ENCODE peak calls at places on chromosome 11, in seven cellular contexts. Z is kidney, R is HL-60, L is pancreas, J is astrocyte of the cerebellum, P is choroid plexus epithelial cell, U is neural progenitor cell. C is an unnamed sample.

GRCh38 chr11:68044898-68045351 is 6.1 kb downstream of the TCIRG1 start:
- DNase-seq in Z (no peak), U (no peak), R (peak), P (no peak), J (no peak), L (no peak), C (no peak)

GRCh38 chr11:118290923-118291322 is 13.6 kb upstream of the CD3E start:
- DNase-seq in P (peak), J (no peak), Z (no peak), U (peak), L (no peak), R (no peak), C (no peak)

GRCh38 chr11:26465270-26465669 is 106.8 kb downstream of the MUC15 start:
- DNase-seq in R (no peak), Z (no peak), J (no peak), U (no peak), P (no peak), L (no peak), C (no peak)

GRCh38 chr11:19441752-19442553 is 201.2 kb upstream of the E2F8 start:
- DNase-seq in Z (peak), U (no peak), R (no peak), P (peak), L (no peak), J (peak), C (peak)

GRCh38 chr11:65471410-65471762 is 27.5 kb upstream of the MALAT1 start:
- DNase-seq in P (peak), J (no peak), L (peak), Z (peak), R (no peak), U (peak), C (peak)

GRCh38 chr11:128776434-128777284 is 82.8 kb downstream of the FLI1 start:
- DNase-seq in P (peak), J (no peak), Z (peak), U (peak), L (peak), R (no peak), C (no peak)

GRCh38 chr11:132187814-132188213 is 817.4 kb downstream of the NTM start:
- DNase-seq in P (peak), L (no peak), R (no peak), Z (no peak), U (no peak), J (no peak), C (no peak)

GRCh38 chr11:125304111-125304639 is 139.6 kb downstream of the PKNOX2 start:
- DNase-seq in P (no peak), Z (no peak), R (no peak), L (no peak), J (no peak), U (no peak), C (no peak)

GRCh38 chr11:1072116-1072820 is 2.4 kb upstream of the MUC2 start:
- DNase-seq in P (peak), J (no peak), L (no peak), R (no peak), U (no peak), Z (peak), C (no peak)

GRCh38 chr11:1791912-1792311 is 28.2 kb upstream of the CTSD start:
- DNase-seq in J (no peak), L (no peak), P (no peak), Z (no peak), R (no peak), U (no peak), C (no peak)

GRCh38 chr11:75673977-75674582 is 5.2 kb upstream of the MAP6 start:
- DNase-seq in P (peak), U (no peak), R (no peak), L (no peak), J (no peak), Z (no peak), C (no peak)

GRCh38 chr11:95925011-95925410 is 1.1 kb upstream of the MTMR2 start:
- DNase-seq in Z (no peak), U (peak), R (no peak), J (no peak), L (no peak), P (peak), C (no peak)

GRCh38 chr11:2519879-2520735 is 75.3 kb downstream of the KCNQ1 start:
- DNase-seq in J (no peak), Z (peak), P (no peak), L (peak), R (no peak), U (peak), C (no peak)

GRCh38 chr11:30377347-30377746 is 54.4 kb downstream of the ARL14EP start:
- DNase-seq in L (no peak), P (no peak), R (no peak), J (no peak), U (no peak), Z (no peak), C (no peak)

GRCh38 chr11:116513894-116514293 is 258.9 kb downstream of the BUD13 start:
- DNase-seq in P (peak), Z (no peak), R (no peak), U (peak), L (no peak), J (no peak), C (no peak)

GRCh38 chr11:68373189-68373809 is 60.9 kb downstream of the LRP5 start:
- DNase-seq in U (no peak), J (no peak), P (no peak), R (no peak), Z (peak), L (no peak), C (no peak)

GRCh38 chr11:15333407-15333806 is 218.7 kb downstream of the INSC start:
- DNase-seq in R (no peak), U (no peak), Z (no peak), P (no peak), L (no peak), J (no peak), C (no peak)

GRCh38 chr11:34680918-34681554 is 60.1 kb downstream of the EHF start:
- DNase-seq in Z (no peak), P (no peak), L (no peak), U (no peak), R (no peak), J (no peak), C (peak)

GRCh38 chr11:112776834-112777793 is 184.1 kb upstream of the NCAM1 start:
- DNase-seq in J (no peak), Z (no peak), L (no peak), P (no peak), R (no peak), U (no peak), C (no peak)

GRCh38 chr11:3353066-3353465 is 25.9 kb downstream of the ZNF195 start:
- DNase-seq in J (no peak), U (no peak), R (no peak), L (no peak), P (no peak), Z (no peak), C (no peak)

GRCh38 chr11:17734418-17734911 is at the start of gene KCNC1:
- DNase-seq in U (peak), Z (peak), P (peak), J (no peak), R (no peak), L (peak), C (no peak)

GRCh38 chr11:118263694-118264567 is at the start of gene MPZL2:
- DNase-seq in R (no peak), Z (peak), L (peak), J (no peak), P (no peak), U (peak), C (no peak)

GRCh38 chr11:76665921-76666351 is 4.6 kb downstream of the LRRC32 start:
- DNase-seq in P (no peak), U (no peak), L (no peak), J (no peak), Z (peak), R (no peak), C (no peak)

GRCh38 chr11:102494216-102494615 is 36.3 kb downstream of the MMP7 start:
- DNase-seq in Z (no peak), R (no peak), J (peak), U (no peak), P (no peak), L (no peak), C (peak)

GRCh38 chr11:64356498-64357411 is 2.2 kb upstream of the RPS6KA4 start:
- DNase-seq in Z (peak), P (peak), J (no peak), R (no peak), U (peak), L (peak), C (no peak)
- TF ChIP-seq CTCF in Z (no peak), P (peak), J (peak), R (peak), U (peak), L (peak), C (peak)

GRCh38 chr11:93737904-93738612 is 3.2 kb downstream of the TAF1D start:
- DNase-seq in P (no peak), Z (no peak), U (no peak), J (no peak), L (no peak), R (no peak), C (no peak)
- H3K4me3 ChIP-seq in P (peak), Z (no peak), U (peak), J (peak), L (peak), R (peak), C (peak)

DNA sequence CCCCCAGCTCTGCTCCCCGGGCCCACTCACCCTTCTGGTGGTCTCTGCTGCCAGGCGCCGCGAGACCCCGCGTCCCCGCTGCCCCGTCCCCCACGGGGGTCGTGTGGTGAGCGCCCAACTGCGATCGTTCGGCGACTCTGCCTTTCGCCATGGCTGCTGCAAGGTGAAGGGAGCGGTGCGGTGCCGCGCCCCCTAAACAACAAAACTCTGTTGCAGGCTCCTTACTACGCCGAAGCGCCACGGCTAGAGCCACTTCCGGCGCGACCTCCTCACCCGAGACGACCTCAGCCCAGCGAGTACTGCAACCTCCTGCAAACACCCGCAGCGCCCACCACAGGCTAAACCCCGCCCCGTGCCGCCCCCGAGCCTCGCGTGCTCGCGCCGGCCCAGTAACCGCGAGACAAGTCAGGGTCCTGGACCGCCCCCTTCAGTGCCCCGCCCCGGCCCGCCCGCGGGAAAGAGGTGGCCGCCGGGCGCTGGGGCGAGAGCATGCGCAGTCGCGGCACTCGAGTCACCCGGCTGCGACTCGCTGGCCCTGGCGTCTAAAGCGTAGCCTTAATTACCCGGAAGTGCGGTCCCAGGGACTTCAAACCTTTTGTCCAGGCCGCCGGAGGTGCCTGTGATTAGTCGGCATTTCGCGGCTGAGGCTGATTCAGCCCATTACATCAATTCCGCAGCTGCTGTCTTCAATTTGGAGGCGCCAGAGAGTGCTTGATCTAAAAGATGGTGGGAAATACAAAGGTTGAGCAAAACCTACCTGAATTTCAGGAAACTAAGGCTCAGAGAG is at the start of gene TMEM41B:
- DNase-seq in J (peak), L (peak), R (peak), P (peak), Z (peak), U (peak), C (peak)
- TF ChIP-seq CTCF in J (peak), L (no peak), R (no peak), P (peak), Z (no peak), U (no peak), C (peak)

GRCh38 chr11:121367434-121367833 is 74.9 kb downstream of the SC5D start:
- DNase-seq in U (no peak), L (no peak), R (no peak), P (peak), J (peak), Z (no peak), C (no peak)

GRCh38 chr11:121366970-121367369 is 74.4 kb downstream of the SC5D start:
- DNase-seq in Z (no peak), J (no peak), P (no peak), L (no peak), U (no peak), R (no peak), C (no peak)

GRCh38 chr11:121368504-121368903 is 75.9 kb downstream of the SC5D start:
- DNase-seq in L (no peak), J (no peak), R (no peak), U (no peak), P (no peak), Z (no peak), C (no peak)

GRCh38 chr11:121372028-121372427 is 79.5 kb downstream of the SC5D start:
- DNase-seq in R (no peak), Z (no peak), L (no peak), U (no peak), J (no peak), P (no peak), C (no peak)

GRCh38 chr11:121369366-121369765 is 76.8 kb downstream of the SC5D start:
- DNase-seq in J (no peak), R (no peak), L (no peak), Z (no peak), U (no peak), P (no peak), C (no peak)
- H3K4me3 ChIP-seq in J (no peak), R (no peak), L (no peak), Z (no peak), U (no peak), P (no peak), C (no peak)

GRCh38 chr11:43693069-43693468 is 12.5 kb downstream of the HSD17B12 start:
- DNase-seq in J (no peak), U (no peak), R (no peak), Z (no peak), P (no peak), L (no peak), C (no peak)
- TF ChIP-seq CTCF in J (no peak), U (no peak), R (no peak), Z (no peak), P (no peak), L (no peak), C (no peak)

GRCh38 chr11:130403967-130404366 is 24.4 kb downstream of the ADAMTS8 start:
- DNase-seq in Z (no peak), U (no peak), P (no peak), J (no peak), R (no peak), L (no peak), C (no peak)
- H3K4me3 ChIP-seq in Z (no peak), U (no peak), P (no peak), J (no peak), R (no peak), L (no peak), C (no peak)

GRCh38 chr11:88692306-88692705 is 354.8 kb upstream of the CTSC start:
- DNase-seq in P (no peak), Z (no peak), J (no peak), L (no peak), R (no peak), U (no peak), C (no peak)
- TF ChIP-seq CTCF in P (no peak), Z (no peak), J (no peak), L (no peak), R (no peak), U (no peak), C (no peak)

DNA sequence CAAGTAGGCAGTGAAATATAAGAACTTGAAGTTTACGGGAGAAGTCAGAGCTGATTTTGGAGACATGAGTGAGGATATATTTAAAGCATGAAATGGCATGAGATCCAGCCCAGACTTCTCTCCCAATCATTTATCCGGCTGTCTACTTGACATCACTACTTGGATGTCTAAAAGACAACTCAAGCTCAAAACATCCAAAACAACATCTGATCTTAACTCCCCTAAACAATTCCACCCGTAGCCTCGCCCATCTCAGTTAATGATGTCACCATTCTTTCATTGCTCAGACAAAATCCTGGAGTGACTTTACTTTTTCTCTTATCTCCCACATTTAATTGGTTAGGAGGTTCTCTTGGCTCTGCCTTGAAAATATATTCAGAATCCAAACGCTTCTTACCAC is 44.5 kb downstream of the WEE1 start:
- DNase-seq in L (no peak), J (no peak), P (no peak), U (no peak), Z (no peak), R (no peak), C (no peak)
- H3K4me3 ChIP-seq in L (no peak), J (no peak), P (no peak), U (no peak), Z (no peak), R (no peak), C (no peak)

GRCh38 chr11:61571869-61572268 is 9.0 kb downstream of the SYT7 start:
- DNase-seq in Z (no peak), R (no peak), J (no peak), L (no peak), P (no peak), U (no peak), C (no peak)

GRCh38 chr11:61564936-61565696 is 15.8 kb downstream of the SYT7 start:
- DNase-seq in Z (no peak), L (no peak), R (no peak), P (no peak), J (no peak), U (no peak), C (no peak)

GRCh38 chr11:61569701-61570100 is 11.2 kb downstream of the SYT7 start:
- DNase-seq in P (no peak), U (no peak), Z (no peak), L (no peak), J (no peak), R (no peak), C (no peak)

GRCh38 chr11:61571337-61571736 is 9.5 kb downstream of the SYT7 start:
- DNase-seq in Z (no peak), P (no peak), R (no peak), U (no peak), L (no peak), J (no peak), C (no peak)

GRCh38 chr11:61567286-61568061 is 13.4 kb downstream of the SYT7 start:
- DNase-seq in J (peak), U (peak), P (peak), R (peak), Z (peak), L (peak), C (peak)
- TF ChIP-seq CTCF in J (peak), U (peak), P (peak), R (no peak), Z (peak), L (peak), C (peak)